ENCODE peak calls at places on chromosomes 3 and 15, in four cellular contexts. C, Q, S and G are unnamed samples.

GRCh38 chr3:29683306-29683993 is 402.6 kb downstream of the RBMS3 start:
- DNase-seq in C (no peak), Q (peak; percentile 64), S (peak; percentile 51), G (no peak)

GRCh38 chr15:88664151-88664778 is 25.4 kb downstream of the ISG20 start:
- DNase-seq in C (no peak), Q (no peak), S (no peak), G (peak; percentile 44)

GRCh38 chr3:32816439-32817194 is 1.2 kb upstream of the TRIM71 start:
- DNase-seq in C (no peak), Q (no peak), S (no peak), G (no peak)

GRCh38 chr3:175073209-175073905 is 214.2 kb downstream of the NAALADL2 start:
- DNase-seq in C (no peak), Q (no peak), S (no peak), G (no peak)

GRCh38 chr15:60004019-60004845 is at the start of gene FOXB1:
- DNase-seq in C (no peak), Q (no peak), S (no peak), G (no peak)

GRCh38 chr3:174191380-174191779 is 667.8 kb upstream of the NAALADL2 start:
- DNase-seq in C (no peak), Q (no peak), S (no peak), G (no peak)

GRCh38 chr3:50388021-50388719 is 28.8 kb upstream of the TMEM115 start:
- DNase-seq in C (no peak), Q (no peak), S (no peak), G (no peak)

GRCh38 chr15:35686347-35686746 is 140.4 kb upstream of the DPH6 start:
- DNase-seq in C (no peak), Q (no peak), S (no peak), G (no peak)

GRCh38 chr15:70505411-70505919 is 257.9 kb downstream of the UACA start:
- DNase-seq in C (no peak), Q (peak; percentile 99), S (peak; percentile 75), G (no peak)

GRCh38 chr3:59251899-59252298 is 202.1 kb upstream of the CFAP20DC start:
- DNase-seq in C (no peak), Q (peak; percentile 51), S (no peak), G (no peak)

GRCh38 chr3:10527295-10528016 is 22.1 kb upstream of the ATP2B2 start:
- DNase-seq in C (no peak), Q (no peak), S (no peak), G (peak; percentile 12)

GRCh38 chr3:158918008-158918407 is 116.2 kb downstream of the MFSD1 start:
- DNase-seq in C (no peak), Q (peak; percentile 62), S (peak; percentile 84), G (peak; percentile 38)

GRCh38 chr15:99029358-99029871 is 21.8 kb upstream of the PGPEP1L start:
- DNase-seq in C (no peak), Q (no peak), S (peak; percentile 61), G (no peak)

GRCh38 chr3:148366743-148367410 is 330.8 kb upstream of the AGTR1 start:
- DNase-seq in C (no peak), Q (peak; percentile 8), S (no peak), G (peak; percentile 30)

GRCh38 chr3:39273119-39273518 is 6.7 kb downstream of the CX3CR1 start:
- DNase-seq in C (no peak), Q (no peak), S (no peak), G (no peak)

GRCh38 chr3:60490992-60491391 is 760.3 kb downstream of the FHIT start:
- DNase-seq in C (no peak), Q (no peak), S (no peak), G (no peak)

GRCh38 chr3:192038726-192039125 is 577.8 kb downstream of the PYDC2 start:
- DNase-seq in C (no peak), Q (peak; percentile 88), S (peak; percentile 88), G (no peak)

GRCh38 chr3:155286745-155287144 is 6.7 kb downstream of the STRIT1 start:
- DNase-seq in C (no peak), Q (peak; percentile 43), S (no peak), G (no peak)

GRCh38 chr15:64245405-64245804 is 82.6 kb upstream of the PPIB start:
- DNase-seq in C (no peak), Q (no peak), S (no peak), G (no peak)

GRCh38 chr3:123338021-123338619 is 110.8 kb downstream of the ADCY5 start:
- DNase-seq in C (no peak), Q (no peak), S (no peak), G (no peak)

GRCh38 chr3:10763248-10763620 is 52.8 kb upstream of the SLC6A11 start:
- DNase-seq in C (no peak), Q (no peak), S (no peak), G (no peak)

GRCh38 chr15:93030430-93031102 is 58.4 kb downstream of the RGMA start:
- DNase-seq in C (peak; percentile 32), Q (peak; percentile 54), S (peak; percentile 57), G (peak; percentile 79)

GRCh38 chr15:40785158-40785557 is 15.4 kb downstream of the C15orf62 start:
- DNase-seq in C (no peak), Q (no peak), S (no peak), G (no peak)

GRCh38 chr3:112889357-112889756 is 42.7 kb upstream of the CD200R1L start:
- DNase-seq in C (no peak), Q (no peak), S (no peak), G (no peak)

GRCh38 chr3:129282727-129283327 is 4.2 kb downstream of the HMCES start:
- DNase-seq in C (no peak), Q (peak; percentile 72), S (no peak), G (no peak)

GRCh38 chr3:50484681-50485263 is 18.7 kb downstream of the CACNA2D2 start:
- DNase-seq in C (no peak), Q (no peak), S (no peak), G (no peak)